ENCODE peak calls at places on chromosomes 1 and 21, in nine cellular contexts. S is AG09309; N is upper lobe of right lung; E is colonic mucosa; P is lower leg skin; X is ovary; Q is astrocyte of the spinal cord; T is iPS DF 6.9; H is CD8-positive, alpha-beta T cell. R is an unnamed sample.

GRCh38 chr1:64584479-64584878 is 114.5 kb downstream of the CACHD1 start:
- DNase-seq in S (no peak), P (no peak), X (no peak), E (no peak), N (no peak), T (no peak), H (no peak), Q (no peak), R (no peak)

GRCh38 chr1:231390071-231390470 is 32.0 kb downstream of the EGLN1 start:
- DNase-seq in S (peak), H (no peak), E (no peak), N (no peak), P (no peak), Q (peak), X (no peak), T (no peak), R (no peak)

GRCh38 chr1:208237241-208237640 is 6.9 kb downstream of the PLXNA2 start:
- DNase-seq in E (no peak), Q (peak), N (no peak), T (no peak), H (no peak), X (no peak), P (peak), S (no peak), R (no peak)

GRCh38 chr21:34227386-34227852 is 136.4 kb upstream of the KCNE2 start:
- DNase-seq in N (no peak), X (peak), E (no peak), H (no peak), Q (peak), S (no peak), T (no peak), P (no peak), R (no peak)

GRCh38 chr1:152941037-152941700 is 5.8 kb upstream of the SPRR5 start:
- DNase-seq in S (no peak), Q (no peak), E (no peak), H (no peak), N (no peak), P (no peak), X (no peak), T (no peak), R (no peak)

GRCh38 chr1:109425902-109426277 is 358 bp downstream of the PSMA5 start:
- DNase-seq in P (no peak), S (no peak), X (no peak), N (no peak), H (no peak), Q (no peak), E (peak), T (no peak), R (peak)

GRCh38 chr1:234281826-234282489 is 91.3 kb upstream of the COA6 start:
- DNase-seq in N (no peak), T (no peak), P (no peak), S (no peak), H (no peak), X (no peak), Q (no peak), E (no peak), R (no peak)

GRCh38 chr1:84907095-84907827 is 14.3 kb upstream of the LPAR3 start:
- DNase-seq in Q (no peak), X (no peak), N (no peak), T (no peak), S (peak), E (no peak), P (no peak), H (no peak), R (no peak)

GRCh38 chr1:202281316-202282016 is 60.3 kb downstream of the UBE2T start:
- DNase-seq in X (no peak), T (no peak), P (peak), Q (peak), H (no peak), E (no peak), N (no peak), S (no peak), R (no peak)

GRCh38 chr1:99662581-99663208 is 16.8 kb downstream of the PALMD start:
- DNase-seq in P (peak), E (peak), X (peak), Q (peak), N (no peak), S (peak), T (no peak), H (no peak), R (no peak)

GRCh38 chr1:56357931-56358783 is 221.2 kb downstream of the PLPP3 start:
- DNase-seq in P (no peak), T (no peak), E (no peak), X (no peak), N (no peak), S (no peak), Q (no peak), H (no peak), R (no peak)

GRCh38 chr1:56362994-56363770 is 216.2 kb downstream of the PLPP3 start:
- DNase-seq in X (no peak), H (no peak), S (no peak), Q (no peak), N (no peak), E (no peak), P (no peak), T (no peak), R (no peak)

GRCh38 chr1:56359036-56359435 is 220.3 kb downstream of the PLPP3 start:
- DNase-seq in T (no peak), S (no peak), N (no peak), H (no peak), E (no peak), Q (no peak), X (no peak), P (no peak), R (no peak)

GRCh38 chr1:56356376-56356775 is 223.0 kb downstream of the PLPP3 start:
- DNase-seq in N (no peak), P (no peak), Q (no peak), X (no peak), S (no peak), E (no peak), H (no peak), T (no peak), R (no peak)

DNA sequence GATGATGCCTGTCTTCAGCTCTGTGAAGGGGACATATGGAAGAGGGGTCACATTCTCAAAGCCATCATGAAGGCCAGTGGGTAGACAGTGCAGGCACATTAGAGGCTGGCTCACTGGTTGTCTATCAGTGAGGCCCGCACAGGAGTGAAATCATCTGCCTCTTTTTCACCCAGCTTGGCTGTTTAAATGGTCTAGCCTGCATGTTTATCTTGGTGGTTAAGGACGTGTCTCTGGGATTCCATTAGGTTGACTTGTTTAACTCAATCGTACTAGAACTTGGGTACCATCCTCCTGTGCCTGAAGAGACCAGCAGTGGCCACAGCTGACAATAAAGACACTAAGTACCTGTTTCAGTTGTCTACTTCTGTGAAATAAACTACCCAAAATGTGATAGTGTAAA is 219.3 kb downstream of the PLPP3 start:
- DNase-seq in P (no peak), X (no peak), S (no peak), H (no peak), N (no peak), T (no peak), Q (peak), E (no peak), R (no peak)
- H3K4me3 ChIP-seq in P (no peak), X (no peak), S (no peak), H (no peak), N (no peak), T (no peak), Q (no peak), E (no peak), R (no peak)

GRCh38 chr1:218349365-218350021 is 4.4 kb downstream of the TGFB2 start:
- DNase-seq in H (no peak), S (no peak), N (no peak), P (no peak), X (no peak), E (no peak), T (no peak), Q (no peak), R (no peak)

GRCh38 chr1:218347316-218347712 is 2.2 kb downstream of the TGFB2 start:
- DNase-seq in S (no peak), X (peak), Q (peak), E (no peak), H (no peak), N (no peak), T (no peak), P (no peak), R (no peak)

GRCh38 chr1:218348628-218349185 is 3.6 kb downstream of the TGFB2 start:
- DNase-seq in H (no peak), Q (peak), T (no peak), X (no peak), N (no peak), P (no peak), S (no peak), E (no peak), R (no peak)

GRCh38 chr1:218346391-218347204 is 1.5 kb downstream of the TGFB2 start:
- DNase-seq in T (no peak), P (peak), S (no peak), X (peak), E (no peak), H (no peak), Q (peak), N (no peak), R (no peak)

DNA sequence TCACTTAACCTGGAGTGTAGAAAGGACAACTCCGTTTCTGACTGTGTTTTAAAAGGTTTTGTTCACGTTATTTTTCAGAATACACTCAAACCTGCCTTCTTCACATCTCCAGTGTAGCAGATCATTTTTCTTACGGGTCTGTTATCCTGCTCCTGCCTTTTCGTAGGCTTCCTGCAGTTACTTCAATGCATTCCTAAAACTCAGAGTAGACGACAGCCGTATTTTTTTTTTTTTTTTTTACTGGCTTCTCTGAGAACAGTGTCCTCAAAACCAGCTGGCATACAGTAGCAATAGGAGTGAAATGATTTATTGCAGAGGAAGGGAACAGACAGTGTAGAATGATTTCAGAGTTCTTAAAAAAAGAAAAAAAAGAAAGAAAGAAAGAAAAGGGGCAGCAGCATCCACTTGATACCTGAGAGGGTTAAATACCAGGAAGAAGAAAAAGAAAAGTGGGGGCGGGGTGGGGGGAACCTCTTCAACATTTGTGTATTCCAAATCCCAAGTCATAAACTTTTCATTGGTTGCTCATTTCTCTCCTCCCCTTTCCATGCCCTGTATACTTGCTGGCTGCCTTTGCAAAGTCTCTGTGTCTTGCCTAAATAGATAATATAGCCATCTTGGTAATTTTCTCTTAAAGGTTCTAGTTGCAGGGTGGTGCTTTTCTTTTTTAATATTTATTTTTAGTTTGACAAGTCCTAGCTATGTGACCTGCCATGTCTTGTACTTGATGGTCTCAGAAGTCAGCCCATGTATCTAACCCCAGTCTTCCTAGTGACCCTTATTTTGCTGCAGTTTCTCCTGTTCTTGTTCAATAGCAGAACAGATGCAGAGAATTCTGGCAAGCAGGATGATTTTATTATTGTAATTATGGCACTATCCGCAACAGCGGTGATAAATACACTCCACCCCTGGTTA is 2.8 kb downstream of the TGFB2 start:
- DNase-seq in S (no peak), E (no peak), P (no peak), X (no peak), Q (peak), N (no peak), H (no peak), T (no peak), R (no peak)
- H3K4me3 ChIP-seq in S (peak), E (peak), P (no peak), X (peak), Q (peak), N (peak), H (no peak), T (peak), R (peak)

GRCh38 chr1:27436204-27437159 is 44.1 kb downstream of the GPR3 start:
- DNase-seq in E (peak), Q (peak), X (no peak), P (no peak), N (no peak), S (peak), T (no peak), H (no peak), R (peak)
- H3K4me3 ChIP-seq in E (no peak), Q (no peak), X (no peak), P (no peak), N (peak), S (no peak), T (no peak), H (peak), R (peak)

GRCh38 chr1:116661633-116662032 is 5.9 kb downstream of the IGSF3 start:
- DNase-seq in X (no peak), H (no peak), T (no peak), P (no peak), S (no peak), N (no peak), Q (no peak), E (no peak), R (no peak)
- H3K4me3 ChIP-seq in X (no peak), H (no peak), T (no peak), P (no peak), S (no peak), N (no peak), Q (no peak), E (no peak), R (no peak)

DNA sequence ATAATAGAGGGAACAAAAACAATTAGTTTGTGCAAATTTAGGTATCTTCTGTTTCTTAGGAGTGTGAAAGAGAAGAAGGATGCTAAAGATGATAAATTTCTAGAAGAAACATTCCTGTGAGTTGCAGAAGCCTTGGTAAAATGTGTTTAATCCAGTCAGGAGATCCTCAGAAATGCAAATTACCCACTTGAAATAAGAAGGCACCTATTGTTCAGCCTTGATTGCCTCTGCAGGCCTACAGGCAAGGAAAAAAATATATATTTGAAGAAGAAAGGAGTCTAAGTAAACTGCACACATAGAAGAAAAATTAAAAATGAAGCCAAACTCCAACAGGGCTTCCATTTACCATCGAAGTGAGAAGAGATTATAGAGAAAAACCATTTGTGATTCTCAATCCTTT is 51.0 kb upstream of the LHX8 start:
- DNase-seq in P (no peak), E (no peak), H (no peak), X (no peak), T (no peak), N (no peak), S (no peak), Q (no peak), R (no peak)
- H3K4me3 ChIP-seq in P (no peak), E (no peak), H (no peak), X (no peak), T (no peak), N (no peak), S (no peak), Q (no peak), R (no peak)